ENCODE peak calls at places on chromosomes 1 and 21, in seven cellular contexts. Q is H1, F is HepG2, N is K562, D is SK-N-SH, X is HCT116, I is GM12878. U is an unnamed sample.

GRCh38 chr1:234302334-234302962 is 70.8 kb upstream of the COA6 start:
- DNase-seq in X (no peak), D (no peak), F (no peak), I (no peak), Q (no peak), N (no peak), U (no peak)

GRCh38 chr1:6118415-6118814 is 61.7 kb downstream of the CHD5 start:
- DNase-seq in F (no peak), I (no peak), N (no peak), Q (no peak), X (no peak), D (no peak), U (no peak)

GRCh38 chr1:240619901-240620621 is 8.1 kb upstream of the GREM2 start:
- DNase-seq in F (no peak), X (no peak), Q (no peak), N (no peak), I (no peak), D (peak; percentile 24), U (no peak)

GRCh38 chr21:44760376-44760775 is 41.2 kb downstream of the UBE2G2 start:
- DNase-seq in I (no peak), N (no peak), F (no peak), D (no peak), Q (no peak), X (no peak), U (no peak)

GRCh38 chr1:220922951-220923350 is 43.7 kb downstream of the HLX start:
- DNase-seq in Q (no peak), N (no peak), I (no peak), F (no peak), X (no peak), D (no peak), U (no peak)

GRCh38 chr1:198936371-198937083 is 297.7 kb downstream of the PTPRC start:
- DNase-seq in N (no peak), F (no peak), Q (no peak), D (no peak), I (no peak), X (no peak), U (no peak)

GRCh38 chr21:35072960-35073359 is 23.9 kb upstream of the RUNX1 start:
- DNase-seq in Q (no peak), F (no peak), D (no peak), N (no peak), I (no peak), X (no peak), U (no peak)

GRCh38 chr1:98388431-98388830 is 273.1 kb upstream of the SNX7 start:
- DNase-seq in D (no peak), X (no peak), F (no peak), N (no peak), I (peak; percentile 20), Q (no peak), U (no peak)

GRCh38 chr21:44548922-44549321 is 2.4 kb downstream of the KRTAP10-2 start:
- DNase-seq in X (no peak), F (no peak), Q (peak; percentile 51), N (no peak), D (no peak), I (no peak), U (no peak)

GRCh38 chr21:37793660-37794059 is 122.6 kb downstream of the KCNJ6 start:
- DNase-seq in I (no peak), N (no peak), D (no peak), X (no peak), F (no peak), Q (no peak), U (no peak)

GRCh38 chr1:179731643-179732042 is 11.4 kb upstream of the FAM163A start:
- DNase-seq in I (no peak), X (no peak), F (no peak), D (no peak), Q (no peak), N (no peak), U (no peak)
- TF ChIP-seq JUND in I (no peak), X (no peak), F (no peak), D (no peak), Q (no peak), N (no peak), U (peak; percentile 27)

GRCh38 chr1:185315364-185316108 is 1.5 kb downstream of the IVNS1ABP start:
- DNase-seq in Q (no peak), I (peak; percentile 26), X (peak; percentile 7), N (no peak), F (peak; percentile 51), D (no peak), U (no peak)
- TF ChIP-seq JUND in Q (no peak), I (no peak), X (no peak), N (no peak), F (no peak), D (no peak), U (no peak)

GRCh38 chr1:20725189-20726106 is 7.1 kb downstream of the SH2D5 start:
- DNase-seq in X (no peak), Q (no peak), I (no peak), F (no peak), N (no peak), D (peak; percentile 25), U (no peak)
- TF ChIP-seq JUND in X (no peak), Q (no peak), I (no peak), F (no peak), N (no peak), D (no peak), U (no peak)

GRCh38 chr1:177444997-177445746 is 274.4 kb downstream of the BRINP2 start:
- DNase-seq in Q (no peak), X (no peak), D (no peak), N (no peak), I (no peak), F (no peak), U (no peak)
- TF ChIP-seq JUND in Q (no peak), X (no peak), D (no peak), N (no peak), I (no peak), F (no peak), U (no peak)

DNA sequence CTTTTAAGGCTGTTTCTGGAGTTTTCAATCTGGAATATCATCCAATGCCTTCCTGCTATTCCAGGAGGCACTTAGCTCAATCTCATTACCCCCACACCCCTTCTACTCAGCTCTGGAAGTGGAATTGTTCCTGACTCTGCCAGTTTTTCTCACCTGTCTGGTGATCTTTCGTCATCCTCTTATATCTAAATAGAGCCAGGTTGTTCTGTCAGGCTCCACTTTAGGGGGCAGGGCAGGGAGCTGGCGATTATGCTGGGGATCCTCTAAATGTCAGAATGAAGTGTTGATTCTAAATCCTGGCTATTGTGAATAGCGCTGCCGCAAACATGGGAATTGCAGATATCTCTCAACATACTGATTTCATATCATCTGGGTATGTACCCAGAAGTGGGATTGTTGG is 63.6 kb upstream of the ETV3 start:
- DNase-seq in D (no peak), X (no peak), I (no peak), F (no peak), N (no peak), Q (no peak), U (no peak)
- TF ChIP-seq JUND in D (no peak), X (no peak), I (no peak), F (no peak), N (no peak), Q (no peak), U (no peak)

DNA sequence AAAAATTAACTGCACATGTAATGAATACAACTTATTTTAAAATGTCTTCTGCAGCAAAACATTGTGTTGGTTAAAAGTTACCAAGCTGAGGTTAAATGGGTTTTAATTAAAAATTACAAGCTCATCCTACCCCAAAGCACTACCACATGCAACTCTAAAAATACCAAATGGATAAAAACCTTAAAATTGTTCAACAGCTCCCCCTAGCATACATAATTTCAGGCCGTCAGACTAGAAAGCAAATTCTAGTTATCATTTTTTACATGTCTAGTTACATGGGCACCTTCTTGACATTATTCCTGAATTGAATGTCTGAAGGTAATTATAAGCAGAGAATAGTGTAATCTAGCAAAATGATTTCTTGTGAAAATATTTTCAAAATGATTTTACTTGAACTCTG is 176.5 kb downstream of the C1orf21 start:
- DNase-seq in D (peak; percentile 34), N (no peak), F (no peak), X (no peak), I (no peak), Q (no peak), U (no peak)
- TF ChIP-seq JUND in D (no peak), N (no peak), F (no peak), X (no peak), I (no peak), Q (no peak), U (no peak)

GRCh38 chr1:229642376-229642775 is 16.3 kb downstream of the URB2 start:
- DNase-seq in F (no peak), Q (no peak), N (no peak), D (no peak), I (no peak), X (no peak), U (no peak)
- TF ChIP-seq JUND in F (no peak), Q (no peak), N (no peak), D (no peak), I (no peak), X (no peak), U (no peak)

DNA sequence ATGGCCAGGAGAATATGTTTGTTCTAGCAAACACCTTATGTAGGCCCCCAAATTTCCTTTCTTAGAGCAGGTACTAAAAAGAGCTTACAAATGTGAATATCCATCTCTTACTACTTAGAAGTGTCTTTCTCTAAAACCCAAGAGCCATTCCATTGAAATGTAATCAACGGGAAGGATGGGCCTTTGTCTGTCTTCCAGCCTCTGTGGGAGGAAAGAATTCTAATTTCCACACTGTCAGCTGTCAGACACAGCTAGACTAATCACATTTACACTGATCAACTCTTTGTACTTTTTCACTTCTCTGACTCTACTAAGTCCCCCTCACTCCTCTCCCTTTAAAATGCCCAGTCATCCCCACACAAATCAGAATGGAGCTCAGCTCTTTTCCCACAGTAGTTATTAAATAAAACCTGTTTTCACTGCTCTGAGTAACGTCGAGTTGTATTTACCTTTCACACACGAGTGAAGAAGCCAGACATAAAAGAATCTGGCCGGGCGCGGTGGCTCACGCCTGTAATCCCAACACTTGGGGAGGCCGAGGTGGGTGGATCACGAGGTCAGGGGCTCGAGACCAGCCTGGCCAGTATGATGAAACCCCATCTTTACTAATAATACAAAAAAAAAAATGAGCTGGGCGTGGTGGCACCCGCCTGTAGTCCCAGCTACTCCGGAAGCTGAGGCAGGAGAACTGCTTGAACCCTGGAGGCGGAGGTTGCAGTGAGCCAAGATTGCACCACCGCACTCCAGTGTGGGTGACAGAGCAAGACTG is 13.4 kb downstream of the ZBTB8OS start:
- DNase-seq in N (no peak), F (no peak), D (no peak), I (no peak), Q (no peak), X (no peak), U (no peak)
- TF ChIP-seq JUND in N (no peak), F (no peak), D (no peak), I (no peak), Q (no peak), X (no peak), U (no peak)

U was measured in T47D.